ENCODE peak calls at places on chromosomes 1 and 21, in seven cellular contexts. O is WTC11, K is progenitor cell of endocrine pancreas, T is naive B cell, P is PC-9, I is RPMI7951, U is NCI-H1105 treated with DMSO at 0.1 percent for 48 hours. D is an unnamed sample.

GRCh38 chr1:1182491-1183220 is 9.0 kb downstream of the TTLL10 start:
- DNase-seq in K (no peak), I (no peak), P (no peak), O (peak; percentile 23), U (no peak), T (no peak), D (no peak)

GRCh38 chr1:13536612-13537011 is 22.8 kb upstream of the LRRC38 start:
- DNase-seq in I (no peak), O (no peak), K (no peak), P (no peak), T (no peak), U (no peak), D (no peak)

GRCh38 chr1:230753586-230754251 is 6.5 kb downstream of the CAPN9 start:
- DNase-seq in O (peak; percentile 73), P (no peak), U (no peak), I (no peak), K (peak; percentile 30), T (no peak), D (peak; percentile 24)

GRCh38 chr1:67532452-67533216 is 102.4 kb upstream of the SERBP1 start:
- DNase-seq in T (peak; percentile 6), K (no peak), P (peak; percentile 70), O (peak; percentile 20), I (peak; percentile 81), U (peak; percentile 65), D (no peak)

GRCh38 chr1:11272842-11273594 is at the start of gene UBIAD1:
- DNase-seq in K (peak; percentile 61), P (peak; percentile 55), O (peak; percentile 77), T (peak; percentile 79), U (peak; percentile 67), I (peak; percentile 83), D (peak; percentile 74)

GRCh38 chr1:114482585-114482984 is 28.4 kb downstream of the TRIM33 start:
- DNase-seq in O (no peak), T (peak; percentile 75), K (no peak), P (peak; percentile 59), U (no peak), I (no peak), D (peak; percentile 11)

GRCh38 chr1:37746806-37747205 is 18.1 kb downstream of the EPHA10 start:
- DNase-seq in I (no peak), O (no peak), K (no peak), U (no peak), P (peak; percentile 40), T (no peak), D (no peak)

GRCh38 chr1:234533975-234534876 is 55.2 kb upstream of the TARBP1 start:
- DNase-seq in T (no peak), U (peak; percentile 44), I (peak; percentile 88), P (peak; percentile 56), K (no peak), O (no peak), D (no peak)

GRCh38 chr1:211018690-211019089 is 115.3 kb downstream of the KCNH1 start:
- DNase-seq in U (no peak), P (no peak), T (no peak), I (no peak), K (no peak), O (no peak), D (no peak)

GRCh38 chr21:14706712-14707111 is 160.6 kb upstream of the SAMSN1 start:
- DNase-seq in P (no peak), T (no peak), U (no peak), K (no peak), O (no peak), I (no peak), D (no peak)

GRCh38 chr1:23194119-23194984 is 22.9 kb downstream of the HTR1D start:
- DNase-seq in U (no peak), I (peak; percentile 95), P (peak; percentile 65), K (no peak), T (no peak), O (no peak), D (no peak)

GRCh38 chr1:34360574-34360973 is 183.9 kb downstream of the C1orf94 start:
- DNase-seq in T (no peak), U (no peak), O (no peak), P (no peak), I (peak; percentile 58), K (no peak), D (no peak)

GRCh38 chr1:246219508-246220030 is 287.5 kb downstream of the SMYD3 start:
- DNase-seq in I (peak; percentile 78), T (no peak), U (peak; percentile 87), K (no peak), O (no peak), P (no peak), D (no peak)

GRCh38 chr1:149979972-149980548 is 30.5 kb downstream of the OTUD7B start:
- DNase-seq in I (no peak), T (no peak), U (no peak), O (no peak), P (no peak), K (no peak), D (no peak)

GRCh38 chr1:209585197-209585596 is 1.7 kb downstream of the CAMK1G start:
- DNase-seq in K (no peak), P (no peak), O (no peak), I (no peak), T (no peak), U (no peak), D (no peak)

GRCh38 chr21:33721081-33721480 is 78.8 kb downstream of the ITSN1 start:
- DNase-seq in I (no peak), U (no peak), T (no peak), K (no peak), O (no peak), P (no peak), D (no peak)

GRCh38 chr1:202291961-202292712 is 49.6 kb downstream of the UBE2T start:
- DNase-seq in T (no peak), P (peak; percentile 61), U (no peak), O (no peak), K (no peak), I (peak; percentile 95), D (no peak)

GRCh38 chr1:28338897-28339296 is 10.1 kb downstream of the MED18 start:
- DNase-seq in T (no peak), O (no peak), I (no peak), U (no peak), K (no peak), P (no peak), D (no peak)

GRCh38 chr21:34034369-34035014 is 38.9 kb upstream of the MRPS6 start:
- DNase-seq in I (no peak), O (no peak), K (no peak), U (no peak), P (no peak), T (no peak), D (no peak)